ENCODE peak calls at places on chromosomes 2 and 18, in nine cellular contexts. One of them, this sample, is unnamed.

GRCh38 chr2:32832821-32833220 is 113.9 kb upstream of the LTBP1 start:
- DNase-seq in upper lobe of left lung: no peak
- DNase-seq in sigmoid colon: no peak
- DNase-seq in SK-N-MC: no peak
- DNase-seq in stomach: no peak
- DNase-seq in HepG2: no peak
- DNase-seq in spleen: no peak
- DNase-seq in vagina: no peak
- DNase-seq in suprapubic skin: no peak
- DNase-seq in this sample: no peak

GRCh38 chr2:172119089-172119488 is 16.4 kb upstream of the DLX2 start:
- DNase-seq in upper lobe of left lung: no peak
- DNase-seq in sigmoid colon: no peak
- DNase-seq in SK-N-MC: no peak
- DNase-seq in stomach: no peak
- DNase-seq in HepG2: peak
- DNase-seq in spleen: no peak
- DNase-seq in vagina: no peak
- DNase-seq in suprapubic skin: no peak
- DNase-seq in this sample: no peak

GRCh38 chr18:23208600-23208999 is 73.3 kb downstream of the CABLES1 start:
- DNase-seq in upper lobe of left lung: no peak
- DNase-seq in sigmoid colon: no peak
- DNase-seq in SK-N-MC: no peak
- DNase-seq in stomach: no peak
- DNase-seq in HepG2: no peak
- DNase-seq in spleen: no peak
- DNase-seq in vagina: no peak
- DNase-seq in suprapubic skin: no peak
- DNase-seq in this sample: no peak

GRCh38 chr18:31609886-31610646 is 18.4 kb downstream of the TTR start:
- DNase-seq in upper lobe of left lung: no peak
- DNase-seq in sigmoid colon: no peak
- DNase-seq in SK-N-MC: no peak
- DNase-seq in stomach: no peak
- DNase-seq in HepG2: no peak
- DNase-seq in spleen: no peak
- DNase-seq in vagina: no peak
- DNase-seq in suprapubic skin: no peak
- DNase-seq in this sample: no peak

GRCh38 chr2:200677721-200678532 is 92.1 kb downstream of the AOX1 start:
- DNase-seq in upper lobe of left lung: no peak
- DNase-seq in sigmoid colon: no peak
- DNase-seq in SK-N-MC: no peak
- DNase-seq in stomach: no peak
- DNase-seq in HepG2: peak
- DNase-seq in spleen: no peak
- DNase-seq in vagina: no peak
- DNase-seq in suprapubic skin: no peak
- DNase-seq in this sample: no peak

GRCh38 chr18:70374154-70374553 is 85.3 kb downstream of the SOCS6 start:
- DNase-seq in upper lobe of left lung: no peak
- DNase-seq in sigmoid colon: no peak
- DNase-seq in SK-N-MC: no peak
- DNase-seq in stomach: no peak
- DNase-seq in HepG2: no peak
- DNase-seq in spleen: no peak
- DNase-seq in vagina: no peak
- DNase-seq in suprapubic skin: no peak
- DNase-seq in this sample: no peak

GRCh38 chr18:55265916-55266488 is 306.7 kb upstream of the CCDC68 start:
- DNase-seq in upper lobe of left lung: no peak
- DNase-seq in sigmoid colon: no peak
- DNase-seq in SK-N-MC: no peak
- DNase-seq in stomach: no peak
- DNase-seq in HepG2: no peak
- DNase-seq in spleen: no peak
- DNase-seq in vagina: no peak
- DNase-seq in suprapubic skin: no peak
- DNase-seq in this sample: no peak

GRCh38 chr2:36658277-36658748 is 38.2 kb upstream of the VIT start:
- DNase-seq in upper lobe of left lung: no peak
- DNase-seq in sigmoid colon: no peak
- DNase-seq in SK-N-MC: no peak
- DNase-seq in stomach: no peak
- DNase-seq in HepG2: peak
- DNase-seq in spleen: no peak
- DNase-seq in vagina: no peak
- DNase-seq in suprapubic skin: no peak
- DNase-seq in this sample: no peak

GRCh38 chr18:74116628-74117554 is 30.7 kb downstream of the FBXO15 start:
- DNase-seq in upper lobe of left lung: no peak
- DNase-seq in sigmoid colon: no peak
- DNase-seq in SK-N-MC: peak
- DNase-seq in stomach: no peak
- DNase-seq in HepG2: peak
- DNase-seq in spleen: peak
- DNase-seq in vagina: no peak
- DNase-seq in suprapubic skin: no peak
- DNase-seq in this sample: peak

GRCh38 chr2:23824777-23825212 is 102.1 kb downstream of the ATAD2B start:
- DNase-seq in upper lobe of left lung: no peak
- DNase-seq in sigmoid colon: no peak
- DNase-seq in SK-N-MC: peak
- DNase-seq in stomach: no peak
- DNase-seq in HepG2: peak
- DNase-seq in spleen: no peak
- DNase-seq in vagina: no peak
- DNase-seq in suprapubic skin: no peak
- DNase-seq in this sample: no peak

GRCh38 chr2:236993799-236994198 is 91.9 kb upstream of the COPS8 start:
- DNase-seq in upper lobe of left lung: no peak
- DNase-seq in sigmoid colon: no peak
- DNase-seq in SK-N-MC: no peak
- DNase-seq in stomach: no peak
- DNase-seq in HepG2: no peak
- DNase-seq in spleen: no peak
- DNase-seq in vagina: no peak
- DNase-seq in suprapubic skin: no peak
- DNase-seq in this sample: no peak

GRCh38 chr2:218008060-218009040 is 5.6 kb upstream of the TNS1 start:
- DNase-seq in upper lobe of left lung: no peak
- DNase-seq in sigmoid colon: no peak
- DNase-seq in SK-N-MC: no peak
- DNase-seq in stomach: no peak
- DNase-seq in HepG2: no peak
- DNase-seq in spleen: no peak
- DNase-seq in vagina: no peak
- DNase-seq in suprapubic skin: no peak
- DNase-seq in this sample: no peak

GRCh38 chr18:76491801-76492668 is 3.0 kb downstream of the ZNF516 start:
- DNase-seq in upper lobe of left lung: peak
- DNase-seq in sigmoid colon: peak
- DNase-seq in SK-N-MC: no peak
- DNase-seq in stomach: peak
- DNase-seq in HepG2: no peak
- DNase-seq in spleen: peak
- DNase-seq in vagina: no peak
- DNase-seq in suprapubic skin: no peak
- DNase-seq in this sample: peak

GRCh38 chr18:76491436-76491800 is 3.6 kb downstream of the ZNF516 start:
- DNase-seq in upper lobe of left lung: peak
- DNase-seq in sigmoid colon: peak
- DNase-seq in SK-N-MC: no peak
- DNase-seq in stomach: peak
- DNase-seq in HepG2: peak
- DNase-seq in spleen: peak
- DNase-seq in vagina: no peak
- DNase-seq in suprapubic skin: no peak
- DNase-seq in this sample: peak

GRCh38 chr18:76489081-76489480 is 6.0 kb downstream of the ZNF516 start:
- DNase-seq in upper lobe of left lung: no peak
- DNase-seq in sigmoid colon: no peak
- DNase-seq in SK-N-MC: no peak
- DNase-seq in stomach: no peak
- DNase-seq in HepG2: no peak
- DNase-seq in spleen: no peak
- DNase-seq in vagina: no peak
- DNase-seq in suprapubic skin: no peak
- DNase-seq in this sample: no peak

GRCh38 chr18:76490040-76490439 is 5.0 kb downstream of the ZNF516 start:
- DNase-seq in upper lobe of left lung: no peak
- DNase-seq in sigmoid colon: no peak
- DNase-seq in SK-N-MC: no peak
- DNase-seq in stomach: no peak
- DNase-seq in HepG2: no peak
- DNase-seq in spleen: no peak
- DNase-seq in vagina: no peak
- DNase-seq in suprapubic skin: no peak
- DNase-seq in this sample: no peak

DNA sequence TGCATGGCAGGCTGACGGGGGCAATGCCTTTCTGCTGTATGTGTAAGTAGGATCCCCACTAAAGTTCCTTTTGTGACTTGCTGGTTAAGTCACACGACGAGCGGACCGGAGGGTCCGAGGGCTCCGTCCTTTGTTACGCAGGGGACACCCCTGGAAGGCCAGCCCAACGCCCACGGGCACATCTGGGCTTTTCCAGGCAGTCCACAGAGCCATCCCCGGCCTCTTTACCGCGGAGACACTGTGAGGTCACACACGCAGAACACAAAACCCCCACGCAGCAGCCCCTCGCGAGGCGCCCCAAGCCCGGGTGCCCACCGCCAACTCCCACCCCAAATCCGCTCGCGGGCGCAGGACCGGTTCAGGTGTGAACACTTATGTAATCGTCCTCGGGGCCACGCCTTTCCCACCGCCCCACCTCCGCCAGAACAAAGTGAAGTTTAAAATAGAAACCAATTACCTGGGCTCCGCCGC is 4.3 kb downstream of the ZNF516 start:
- DNase-seq in upper lobe of left lung: peak
- DNase-seq in sigmoid colon: peak
- DNase-seq in SK-N-MC: no peak
- DNase-seq in stomach: peak
- DNase-seq in HepG2: no peak
- DNase-seq in spleen: peak
- DNase-seq in vagina: no peak
- DNase-seq in suprapubic skin: no peak
- DNase-seq in this sample: peak
- TF ChIP-seq POLR2AphosphoS5 in upper lobe of left lung: peak
- TF ChIP-seq POLR2AphosphoS5 in sigmoid colon: peak
- TF ChIP-seq POLR2AphosphoS5 in SK-N-MC: no peak
- TF ChIP-seq POLR2AphosphoS5 in stomach: no peak
- TF ChIP-seq POLR2AphosphoS5 in HepG2: no peak
- TF ChIP-seq POLR2AphosphoS5 in spleen: peak
- TF ChIP-seq POLR2AphosphoS5 in vagina: peak
- TF ChIP-seq POLR2AphosphoS5 in suprapubic skin: no peak
- TF ChIP-seq POLR2AphosphoS5 in this sample: no peak

GRCh38 chr18:35938158-35938557 is 34.3 kb upstream of the RMP24 start:
- DNase-seq in upper lobe of left lung: no peak
- DNase-seq in sigmoid colon: no peak
- DNase-seq in SK-N-MC: no peak
- DNase-seq in stomach: no peak
- DNase-seq in HepG2: no peak
- DNase-seq in spleen: no peak
- DNase-seq in vagina: no peak
- DNase-seq in suprapubic skin: no peak
- DNase-seq in this sample: no peak
- TF ChIP-seq POLR2AphosphoS5 in upper lobe of left lung: no peak
- TF ChIP-seq POLR2AphosphoS5 in sigmoid colon: no peak
- TF ChIP-seq POLR2AphosphoS5 in SK-N-MC: no peak
- TF ChIP-seq POLR2AphosphoS5 in stomach: no peak
- TF ChIP-seq POLR2AphosphoS5 in HepG2: no peak
- TF ChIP-seq POLR2AphosphoS5 in spleen: no peak
- TF ChIP-seq POLR2AphosphoS5 in vagina: no peak
- TF ChIP-seq POLR2AphosphoS5 in suprapubic skin: no peak
- TF ChIP-seq POLR2AphosphoS5 in this sample: no peak

GRCh38 chr18:26656401-26656943 is 108.1 kb upstream of the KCTD1 start:
- DNase-seq in upper lobe of left lung: no peak
- DNase-seq in sigmoid colon: no peak
- DNase-seq in SK-N-MC: no peak
- DNase-seq in stomach: no peak
- DNase-seq in HepG2: no peak
- DNase-seq in spleen: no peak
- DNase-seq in vagina: no peak
- DNase-seq in suprapubic skin: no peak
- DNase-seq in this sample: no peak
- TF ChIP-seq POLR2AphosphoS5 in upper lobe of left lung: no peak
- TF ChIP-seq POLR2AphosphoS5 in sigmoid colon: no peak
- TF ChIP-seq POLR2AphosphoS5 in SK-N-MC: no peak
- TF ChIP-seq POLR2AphosphoS5 in stomach: no peak
- TF ChIP-seq POLR2AphosphoS5 in HepG2: no peak
- TF ChIP-seq POLR2AphosphoS5 in spleen: no peak
- TF ChIP-seq POLR2AphosphoS5 in vagina: no peak
- TF ChIP-seq POLR2AphosphoS5 in suprapubic skin: no peak
- TF ChIP-seq POLR2AphosphoS5 in this sample: no peak

DNA sequence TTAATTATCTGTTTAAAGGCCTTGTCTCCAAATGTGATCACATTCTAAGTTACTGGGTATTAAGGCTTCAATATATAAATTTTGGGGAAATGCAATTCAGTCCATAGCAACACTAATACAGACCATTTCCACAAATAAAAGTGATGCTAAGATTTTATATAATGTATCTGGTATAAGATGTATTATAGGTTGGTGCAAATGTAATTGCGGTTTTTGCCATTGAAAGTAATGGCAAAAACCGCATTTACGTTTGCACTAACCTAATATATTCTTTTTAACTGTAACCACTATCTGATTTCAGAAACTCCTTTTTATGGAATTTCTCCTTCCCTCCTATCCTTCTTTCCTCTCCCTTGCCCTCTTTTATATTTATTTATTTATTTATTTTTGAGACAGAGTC is 1020.6 kb downstream of the BCL11A start:
- DNase-seq in upper lobe of left lung: no peak
- DNase-seq in sigmoid colon: no peak
- DNase-seq in SK-N-MC: no peak
- DNase-seq in stomach: no peak
- DNase-seq in HepG2: no peak
- DNase-seq in spleen: no peak
- DNase-seq in vagina: no peak
- DNase-seq in suprapubic skin: no peak
- DNase-seq in this sample: no peak
- TF ChIP-seq POLR2AphosphoS5 in upper lobe of left lung: no peak
- TF ChIP-seq POLR2AphosphoS5 in sigmoid colon: no peak
- TF ChIP-seq POLR2AphosphoS5 in SK-N-MC: no peak
- TF ChIP-seq POLR2AphosphoS5 in stomach: no peak
- TF ChIP-seq POLR2AphosphoS5 in HepG2: no peak
- TF ChIP-seq POLR2AphosphoS5 in spleen: no peak
- TF ChIP-seq POLR2AphosphoS5 in vagina: no peak
- TF ChIP-seq POLR2AphosphoS5 in suprapubic skin: no peak
- TF ChIP-seq POLR2AphosphoS5 in this sample: no peak

GRCh38 chr2:194696690-194697089 is 960.3 kb upstream of the SLC39A10 start:
- DNase-seq in upper lobe of left lung: no peak
- DNase-seq in sigmoid colon: no peak
- DNase-seq in SK-N-MC: no peak
- DNase-seq in stomach: no peak
- DNase-seq in HepG2: no peak
- DNase-seq in spleen: no peak
- DNase-seq in vagina: no peak
- DNase-seq in suprapubic skin: no peak
- DNase-seq in this sample: no peak
- TF ChIP-seq POLR2AphosphoS5 in upper lobe of left lung: no peak
- TF ChIP-seq POLR2AphosphoS5 in sigmoid colon: no peak
- TF ChIP-seq POLR2AphosphoS5 in SK-N-MC: no peak
- TF ChIP-seq POLR2AphosphoS5 in stomach: no peak
- TF ChIP-seq POLR2AphosphoS5 in HepG2: no peak
- TF ChIP-seq POLR2AphosphoS5 in spleen: no peak
- TF ChIP-seq POLR2AphosphoS5 in vagina: no peak
- TF ChIP-seq POLR2AphosphoS5 in suprapubic skin: no peak
- TF ChIP-seq POLR2AphosphoS5 in this sample: no peak

GRCh38 chr18:11948852-11949523 is 32.3 kb upstream of the IMPA2 start:
- DNase-seq in upper lobe of left lung: no peak
- DNase-seq in sigmoid colon: no peak
- DNase-seq in SK-N-MC: no peak
- DNase-seq in stomach: no peak
- DNase-seq in HepG2: peak
- DNase-seq in spleen: peak
- DNase-seq in vagina: no peak
- DNase-seq in suprapubic skin: no peak
- DNase-seq in this sample: no peak
- TF ChIP-seq POLR2AphosphoS5 in upper lobe of left lung: no peak
- TF ChIP-seq POLR2AphosphoS5 in sigmoid colon: no peak
- TF ChIP-seq POLR2AphosphoS5 in SK-N-MC: no peak
- TF ChIP-seq POLR2AphosphoS5 in stomach: no peak
- TF ChIP-seq POLR2AphosphoS5 in HepG2: no peak
- TF ChIP-seq POLR2AphosphoS5 in spleen: no peak
- TF ChIP-seq POLR2AphosphoS5 in vagina: no peak
- TF ChIP-seq POLR2AphosphoS5 in suprapubic skin: no peak
- TF ChIP-seq POLR2AphosphoS5 in this sample: no peak